ENCODE peak calls at places on chromosomes 13 and 19, in eight cellular contexts. One of them, this sample, is unnamed.

GRCh38 chr19:10575011-10575716 is 6.4 kb upstream of the CDKN2D start:
- DNase-seq in ascending aorta: no peak
- DNase-seq in CD8-positive, alpha-beta T cell: no peak
- DNase-seq in ovary: no peak
- DNase-seq in AG04450: no peak
- DNase-seq in tibial artery: no peak
- DNase-seq in stomach: no peak
- DNase-seq in left lung: no peak
- DNase-seq in this sample: no peak

GRCh38 chr19:52739576-52739975 is 4.7 kb upstream of the ZNF611 start:
- DNase-seq in ovary: no peak
- DNase-seq in CD8-positive, alpha-beta T cell: no peak
- DNase-seq in AG04450: no peak
- DNase-seq in left lung: no peak
- DNase-seq in stomach: no peak
- DNase-seq in tibial artery: no peak
- DNase-seq in ascending aorta: no peak
- DNase-seq in this sample: no peak

GRCh38 chr13:97273341-97273831 is 51.3 kb downstream of the MBNL2 start:
- DNase-seq in CD8-positive, alpha-beta T cell: no peak
- DNase-seq in ovary: no peak
- DNase-seq in ascending aorta: no peak
- DNase-seq in tibial artery: no peak
- DNase-seq in AG04450: no peak
- DNase-seq in stomach: no peak
- DNase-seq in left lung: no peak
- DNase-seq in this sample: peak; percentile 95

GRCh38 chr13:91346848-91347211 is 657 bp upstream of the MIR17HG start:
- DNase-seq in ovary: peak; percentile 14
- DNase-seq in stomach: no peak
- DNase-seq in left lung: no peak
- DNase-seq in AG04450: no peak
- DNase-seq in tibial artery: no peak
- DNase-seq in CD8-positive, alpha-beta T cell: peak; percentile 16
- DNase-seq in ascending aorta: no peak
- DNase-seq in this sample: no peak

GRCh38 chr13:111280666-111281577 is 39.5 kb upstream of the TEX29 start:
- DNase-seq in ovary: no peak
- DNase-seq in tibial artery: no peak
- DNase-seq in stomach: no peak
- DNase-seq in CD8-positive, alpha-beta T cell: no peak
- DNase-seq in AG04450: peak; percentile 66
- DNase-seq in left lung: no peak
- DNase-seq in ascending aorta: peak; percentile 63
- DNase-seq in this sample: peak; percentile 32

GRCh38 chr13:79525458-79525857 is 44.5 kb downstream of the NDFIP2 start:
- DNase-seq in AG04450: no peak
- DNase-seq in tibial artery: no peak
- DNase-seq in stomach: no peak
- DNase-seq in ovary: no peak
- DNase-seq in left lung: no peak
- DNase-seq in CD8-positive, alpha-beta T cell: no peak
- DNase-seq in ascending aorta: no peak
- DNase-seq in this sample: no peak

GRCh38 chr19:409006-409514 is at the start of gene C2CD4C:
- DNase-seq in ovary: peak; percentile 16
- DNase-seq in left lung: peak; percentile 74
- DNase-seq in ascending aorta: peak; percentile 60
- DNase-seq in stomach: no peak
- DNase-seq in tibial artery: no peak
- DNase-seq in AG04450: no peak
- DNase-seq in CD8-positive, alpha-beta T cell: no peak
- DNase-seq in this sample: no peak

GRCh38 chr19:12202250-12202649 is 39.4 kb downstream of the ZNF136 start:
- DNase-seq in ascending aorta: no peak
- DNase-seq in tibial artery: no peak
- DNase-seq in CD8-positive, alpha-beta T cell: peak; percentile 45
- DNase-seq in AG04450: no peak
- DNase-seq in left lung: no peak
- DNase-seq in stomach: peak; percentile 66
- DNase-seq in ovary: no peak
- DNase-seq in this sample: no peak

GRCh38 chr13:30928971-30929370 is 3.5 kb upstream of the TEX26 start:
- DNase-seq in left lung: no peak
- DNase-seq in ascending aorta: no peak
- DNase-seq in ovary: no peak
- DNase-seq in AG04450: no peak
- DNase-seq in stomach: no peak
- DNase-seq in tibial artery: no peak
- DNase-seq in CD8-positive, alpha-beta T cell: no peak
- DNase-seq in this sample: no peak

GRCh38 chr19:42255766-42256750 is 1.1 kb upstream of the ERF start:
- DNase-seq in tibial artery: peak; percentile 58
- DNase-seq in ovary: peak; percentile 72
- DNase-seq in AG04450: no peak
- DNase-seq in left lung: no peak
- DNase-seq in ascending aorta: peak; percentile 75
- DNase-seq in CD8-positive, alpha-beta T cell: no peak
- DNase-seq in stomach: no peak
- DNase-seq in this sample: no peak

GRCh38 chr13:30306762-30307193 is 573 bp downstream of the KATNAL1 start:
- DNase-seq in ascending aorta: peak; percentile 94
- DNase-seq in ovary: peak; percentile 95
- DNase-seq in stomach: peak; percentile 92
- DNase-seq in CD8-positive, alpha-beta T cell: peak; percentile 86
- DNase-seq in left lung: peak; percentile 97
- DNase-seq in tibial artery: peak; percentile 93
- DNase-seq in AG04450: peak; percentile 78
- DNase-seq in this sample: peak; percentile 58

GRCh38 chr19:42270346-42271044 is 1.4 kb downstream of the CIC start:
- DNase-seq in stomach: peak; percentile 63
- DNase-seq in ascending aorta: peak; percentile 89
- DNase-seq in CD8-positive, alpha-beta T cell: no peak
- DNase-seq in tibial artery: peak; percentile 66
- DNase-seq in left lung: peak; percentile 82
- DNase-seq in AG04450: no peak
- DNase-seq in ovary: peak; percentile 64
- DNase-seq in this sample: peak; percentile 95

DNA sequence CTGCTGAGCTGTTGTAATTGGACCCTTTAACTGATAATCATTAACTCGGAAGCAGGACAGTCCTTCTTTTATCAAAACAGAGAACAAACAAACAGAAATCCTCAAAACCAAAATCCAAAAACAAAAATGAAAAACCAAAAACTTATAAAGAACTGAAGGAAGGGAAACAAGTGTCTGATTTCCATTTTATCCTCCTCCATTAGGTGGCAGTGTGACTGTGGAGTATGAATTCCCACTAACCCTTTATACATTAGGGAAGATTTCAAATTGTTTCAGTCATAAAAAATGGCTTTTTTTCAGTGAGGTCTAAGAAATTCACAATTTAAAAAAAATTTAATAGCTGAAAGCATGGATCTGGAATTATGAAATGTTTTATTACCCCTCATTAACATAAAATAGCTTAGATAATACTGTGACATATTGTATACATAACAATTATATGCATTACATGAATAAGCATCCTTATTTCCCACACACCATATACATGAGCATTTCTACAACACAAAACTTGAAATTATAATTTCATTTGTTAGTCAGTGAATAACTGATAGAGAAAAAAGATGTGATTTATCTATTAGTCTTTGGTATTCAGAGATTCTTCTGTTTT is 1074.3 kb upstream of the PCDH9 start:
- DNase-seq in tibial artery: no peak
- DNase-seq in CD8-positive, alpha-beta T cell: no peak
- DNase-seq in AG04450: no peak
- DNase-seq in ovary: no peak
- DNase-seq in left lung: no peak
- DNase-seq in ascending aorta: no peak
- DNase-seq in stomach: no peak
- DNase-seq in this sample: no peak
- TF ChIP-seq CTCF in tibial artery: peak; percentile 14
- TF ChIP-seq CTCF in CD8-positive, alpha-beta T cell: no peak
- TF ChIP-seq CTCF in AG04450: peak; percentile 59
- TF ChIP-seq CTCF in ovary: no peak
- TF ChIP-seq CTCF in left lung: no peak
- TF ChIP-seq CTCF in ascending aorta: no peak
- TF ChIP-seq CTCF in stomach: no peak
- TF ChIP-seq CTCF in this sample: peak; percentile 45

DNA sequence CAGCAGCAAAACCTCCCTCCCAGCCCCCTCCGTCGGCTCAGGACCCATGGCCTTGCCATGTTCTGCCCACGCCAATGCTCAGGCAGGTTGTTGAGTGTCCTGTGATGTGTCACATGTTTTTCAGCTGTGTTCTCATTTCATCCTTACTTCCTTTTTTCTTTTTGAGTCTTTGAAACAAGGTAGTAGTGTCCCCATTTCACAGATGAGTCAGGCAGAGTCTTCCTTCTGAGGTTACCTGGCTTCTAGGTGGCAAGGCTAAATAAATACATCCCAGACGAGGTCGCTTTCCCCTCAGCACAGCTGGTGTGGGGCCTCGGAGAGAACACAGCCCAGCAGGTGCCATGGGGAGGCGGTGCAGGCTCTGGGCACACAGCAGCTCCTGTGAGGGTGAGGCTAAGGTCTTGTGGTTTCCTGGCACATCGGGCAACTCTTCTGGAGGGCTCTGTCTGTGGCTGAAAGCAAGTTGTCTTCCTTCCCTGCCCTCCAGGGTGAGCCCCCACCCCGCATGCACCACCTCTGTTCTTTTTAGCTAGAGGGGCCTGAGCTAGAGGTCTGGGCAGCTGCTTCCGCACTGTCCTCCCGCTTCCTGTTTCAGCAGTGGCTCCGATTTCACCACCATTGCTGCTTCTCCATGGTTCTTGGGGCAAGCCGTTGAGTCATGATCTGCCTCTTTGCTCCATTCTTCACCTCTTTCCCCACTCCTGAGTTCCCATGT is 15.1 kb downstream of the PRAM1 start:
- DNase-seq in ascending aorta: no peak
- DNase-seq in ovary: no peak
- DNase-seq in left lung: peak; percentile 84
- DNase-seq in CD8-positive, alpha-beta T cell: peak; percentile 50
- DNase-seq in stomach: no peak
- DNase-seq in tibial artery: peak; percentile 49
- DNase-seq in AG04450: no peak
- DNase-seq in this sample: no peak
- H3K27ac ChIP-seq in ascending aorta: peak overlapping the region; percentile 40
- H3K27ac ChIP-seq in ovary: no peak overlapping the region
- H3K27ac ChIP-seq in left lung: peak overlapping the region; percentile 66
- H3K27ac ChIP-seq in CD8-positive, alpha-beta T cell: no peak overlapping the region
- H3K27ac ChIP-seq in stomach: peak overlapping the region; percentile 68
- H3K27ac ChIP-seq in tibial artery: no peak overlapping the region
- H3K27ac ChIP-seq in AG04450: peak overlapping the region; percentile 21
- H3K27ac ChIP-seq in this sample: no peak overlapping the region

GRCh38 chr19:34300380-34300779 is 46.0 kb downstream of the GARRE1 start:
- DNase-seq in CD8-positive, alpha-beta T cell: no peak
- DNase-seq in ascending aorta: no peak
- DNase-seq in stomach: no peak
- DNase-seq in ovary: no peak
- DNase-seq in tibial artery: no peak
- DNase-seq in left lung: no peak
- DNase-seq in AG04450: no peak
- DNase-seq in this sample: no peak

GRCh38 chr19:34295103-34295502 is 40.7 kb downstream of the GARRE1 start:
- DNase-seq in stomach: no peak
- DNase-seq in CD8-positive, alpha-beta T cell: no peak
- DNase-seq in ovary: no peak
- DNase-seq in tibial artery: no peak
- DNase-seq in ascending aorta: no peak
- DNase-seq in AG04450: no peak
- DNase-seq in left lung: no peak
- DNase-seq in this sample: no peak

GRCh38 chr19:34299576-34299975 is 45.2 kb downstream of the GARRE1 start:
- DNase-seq in ovary: no peak
- DNase-seq in ascending aorta: no peak
- DNase-seq in AG04450: no peak
- DNase-seq in left lung: no peak
- DNase-seq in CD8-positive, alpha-beta T cell: no peak
- DNase-seq in tibial artery: no peak
- DNase-seq in stomach: no peak
- DNase-seq in this sample: no peak

GRCh38 chr19:34300962-34301361 is 46.6 kb downstream of the GARRE1 start:
- DNase-seq in left lung: no peak
- DNase-seq in stomach: no peak
- DNase-seq in tibial artery: no peak
- DNase-seq in ovary: no peak
- DNase-seq in AG04450: no peak
- DNase-seq in CD8-positive, alpha-beta T cell: no peak
- DNase-seq in ascending aorta: no peak
- DNase-seq in this sample: no peak

DNA sequence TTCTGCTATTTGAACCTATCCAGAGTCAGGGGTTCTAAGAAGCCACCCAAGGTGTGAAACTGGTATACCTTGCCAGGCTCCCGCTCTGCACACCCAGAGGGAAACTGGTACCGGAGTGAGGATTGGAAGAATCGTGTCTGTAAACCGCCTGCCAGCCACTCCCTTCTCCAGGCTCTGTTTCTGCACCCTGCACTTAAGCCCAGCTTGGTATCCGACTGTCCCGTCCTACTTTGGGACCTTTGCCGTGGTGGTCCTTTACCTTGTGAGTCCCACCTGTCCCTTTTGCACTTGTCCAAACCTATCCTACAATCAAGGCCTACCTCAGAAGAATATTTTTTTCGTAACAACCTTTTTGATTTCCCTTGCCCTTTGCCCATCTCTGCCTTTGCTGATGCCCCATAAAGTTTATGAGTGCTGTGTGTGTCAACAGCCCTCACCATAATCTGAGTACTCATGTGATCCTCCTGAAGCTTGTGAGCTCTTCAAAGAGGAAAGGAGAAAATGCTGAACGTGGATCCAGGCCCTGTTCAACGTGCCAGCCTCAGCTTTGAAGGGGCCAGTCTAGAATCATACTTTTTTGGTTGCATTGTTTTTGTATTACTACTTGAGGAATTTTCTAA is 44.6 kb downstream of the GARRE1 start:
- DNase-seq in AG04450: no peak
- DNase-seq in CD8-positive, alpha-beta T cell: no peak
- DNase-seq in left lung: no peak
- DNase-seq in stomach: no peak
- DNase-seq in tibial artery: no peak
- DNase-seq in ascending aorta: no peak
- DNase-seq in ovary: no peak
- DNase-seq in this sample: no peak
- H3K27me3 ChIP-seq in AG04450: no peaks in the 10 kb centered on the region
- H3K27me3 ChIP-seq in CD8-positive, alpha-beta T cell: no peaks in the 10 kb centered on the region
- H3K27me3 ChIP-seq in left lung: no peaks in the 10 kb centered on the region
- H3K27me3 ChIP-seq in stomach: no peaks in the 10 kb centered on the region
- H3K27me3 ChIP-seq in tibial artery: no peaks in the 10 kb centered on the region
- H3K27me3 ChIP-seq in ascending aorta: no peaks in the 10 kb centered on the region
- H3K27me3 ChIP-seq in ovary: no peaks in the 10 kb centered on the region
- H3K27me3 ChIP-seq in this sample: no peaks in the 10 kb centered on the region

DNA sequence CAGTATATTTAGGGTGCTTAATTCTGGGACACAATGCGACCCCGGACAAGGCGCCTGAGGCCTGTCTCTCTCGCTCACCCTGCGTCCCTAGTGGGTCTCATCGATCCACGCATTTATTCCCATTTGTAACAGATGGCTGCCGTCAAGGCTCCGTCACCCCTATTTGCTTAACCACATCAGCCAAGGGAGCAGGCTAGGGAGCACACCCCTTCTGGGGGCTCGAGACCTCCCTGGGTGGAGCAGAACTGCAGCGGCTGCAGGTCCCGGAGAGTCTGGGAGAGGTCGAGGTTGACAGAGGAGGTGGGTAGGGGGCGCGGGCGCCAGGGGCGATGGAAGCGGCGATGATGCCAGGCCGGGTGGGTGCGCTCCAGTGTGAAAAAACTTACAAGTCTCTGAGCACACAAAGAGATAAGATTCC is 507 bp downstream of the ALG5 start:
- DNase-seq in ascending aorta: no peak
- DNase-seq in tibial artery: peak; percentile 27
- DNase-seq in left lung: peak; percentile 85
- DNase-seq in ovary: no peak
- DNase-seq in stomach: no peak
- DNase-seq in AG04450: no peak
- DNase-seq in CD8-positive, alpha-beta T cell: peak; percentile 7
- DNase-seq in this sample: no peak
- TF ChIP-seq CTCF in ascending aorta: no peak
- TF ChIP-seq CTCF in tibial artery: no peak
- TF ChIP-seq CTCF in left lung: no peak
- TF ChIP-seq CTCF in ovary: no peak
- TF ChIP-seq CTCF in stomach: no peak
- TF ChIP-seq CTCF in AG04450: no peak
- TF ChIP-seq CTCF in CD8-positive, alpha-beta T cell: no peak
- TF ChIP-seq CTCF in this sample: no peak

This sample was measured in foreskin keratinocyte.